ENCODE peak calls at places on chromosomes 1 and 21, in eight cellular contexts. One of them, this sample, is unnamed.

GRCh38 chr1:109933856-109934711 is 23.4 kb downstream of the CSF1 start:
- DNase-seq in central memory CD8-positive, alpha-beta T cell: no peak
- DNase-seq in cardiac fibroblast: peak; percentile 55
- DNase-seq in aorta: no peak
- DNase-seq in neural crest cell: no peak
- DNase-seq in left ventricle myocardium inferior: no peak
- DNase-seq in heart left ventricle: no peak
- DNase-seq in fibroblast of the conjunctiva: no peak
- DNase-seq in this sample: no peak

GRCh38 chr1:58818075-58818474 is 34.2 kb upstream of the JUN start:
- DNase-seq in neural crest cell: no peak
- DNase-seq in heart left ventricle: no peak
- DNase-seq in aorta: no peak
- DNase-seq in left ventricle myocardium inferior: no peak
- DNase-seq in cardiac fibroblast: peak; percentile 86
- DNase-seq in central memory CD8-positive, alpha-beta T cell: no peak
- DNase-seq in fibroblast of the conjunctiva: peak; percentile 62
- DNase-seq in this sample: no peak

GRCh38 chr1:22077728-22078127 is 25.2 kb downstream of the CDC42 start:
- DNase-seq in central memory CD8-positive, alpha-beta T cell: no peak
- DNase-seq in fibroblast of the conjunctiva: no peak
- DNase-seq in cardiac fibroblast: no peak
- DNase-seq in aorta: no peak
- DNase-seq in left ventricle myocardium inferior: no peak
- DNase-seq in heart left ventricle: no peak
- DNase-seq in neural crest cell: no peak
- DNase-seq in this sample: no peak

GRCh38 chr1:121443131-121443530 is 258.4 kb downstream of the SRGAP2C start:
- DNase-seq in left ventricle myocardium inferior: no peak
- DNase-seq in heart left ventricle: no peak
- DNase-seq in fibroblast of the conjunctiva: no peak
- DNase-seq in aorta: no peak
- DNase-seq in central memory CD8-positive, alpha-beta T cell: no peak
- DNase-seq in neural crest cell: no peak
- DNase-seq in cardiac fibroblast: no peak
- DNase-seq in this sample: no peak

GRCh38 chr1:73472810-73473209 is 725.2 kb downstream of the LRRIQ3 start:
- DNase-seq in fibroblast of the conjunctiva: no peak
- DNase-seq in left ventricle myocardium inferior: no peak
- DNase-seq in neural crest cell: no peak
- DNase-seq in central memory CD8-positive, alpha-beta T cell: no peak
- DNase-seq in heart left ventricle: no peak
- DNase-seq in cardiac fibroblast: no peak
- DNase-seq in aorta: no peak
- DNase-seq in this sample: no peak

GRCh38 chr1:207858806-207859205 is 52.1 kb downstream of the CD34 start:
- DNase-seq in neural crest cell: no peak
- DNase-seq in fibroblast of the conjunctiva: no peak
- DNase-seq in aorta: no peak
- DNase-seq in heart left ventricle: no peak
- DNase-seq in central memory CD8-positive, alpha-beta T cell: no peak
- DNase-seq in left ventricle myocardium inferior: no peak
- DNase-seq in cardiac fibroblast: peak; percentile 65
- DNase-seq in this sample: no peak

GRCh38 chr1:38919075-38919474 is 22.6 kb downstream of the RHBDL2 start:
- DNase-seq in aorta: no peak
- DNase-seq in heart left ventricle: no peak
- DNase-seq in fibroblast of the conjunctiva: no peak
- DNase-seq in neural crest cell: no peak
- DNase-seq in cardiac fibroblast: no peak
- DNase-seq in left ventricle myocardium inferior: no peak
- DNase-seq in central memory CD8-positive, alpha-beta T cell: no peak
- DNase-seq in this sample: peak; percentile 72

GRCh38 chr21:45779226-45779625 is 135.7 kb downstream of the PCBP3 start:
- DNase-seq in left ventricle myocardium inferior: no peak
- DNase-seq in central memory CD8-positive, alpha-beta T cell: no peak
- DNase-seq in fibroblast of the conjunctiva: no peak
- DNase-seq in cardiac fibroblast: peak; percentile 73
- DNase-seq in heart left ventricle: no peak
- DNase-seq in neural crest cell: no peak
- DNase-seq in aorta: no peak
- DNase-seq in this sample: no peak

GRCh38 chr1:37399205-37399604 is 75.2 kb upstream of the ZC3H12A start:
- DNase-seq in heart left ventricle: no peak
- DNase-seq in aorta: no peak
- DNase-seq in neural crest cell: no peak
- DNase-seq in left ventricle myocardium inferior: no peak
- DNase-seq in fibroblast of the conjunctiva: no peak
- DNase-seq in cardiac fibroblast: no peak
- DNase-seq in central memory CD8-positive, alpha-beta T cell: no peak
- DNase-seq in this sample: no peak

GRCh38 chr21:42595281-42596187 is 57.9 kb upstream of the PDE9A start:
- DNase-seq in fibroblast of the conjunctiva: no peak
- DNase-seq in cardiac fibroblast: no peak
- DNase-seq in central memory CD8-positive, alpha-beta T cell: no peak
- DNase-seq in left ventricle myocardium inferior: no peak
- DNase-seq in heart left ventricle: no peak
- DNase-seq in aorta: no peak
- DNase-seq in neural crest cell: no peak
- DNase-seq in this sample: no peak

GRCh38 chr1:90104941-90105593 is 110.2 kb downstream of the ZNF326 start:
- DNase-seq in aorta: no peak
- DNase-seq in fibroblast of the conjunctiva: no peak
- DNase-seq in central memory CD8-positive, alpha-beta T cell: no peak
- DNase-seq in heart left ventricle: no peak
- DNase-seq in neural crest cell: no peak
- DNase-seq in left ventricle myocardium inferior: no peak
- DNase-seq in cardiac fibroblast: no peak
- DNase-seq in this sample: peak; percentile 16

GRCh38 chr1:40868051-40868723 is 6.0 kb upstream of the CITED4 start:
- DNase-seq in aorta: no peak
- DNase-seq in fibroblast of the conjunctiva: no peak
- DNase-seq in neural crest cell: no peak
- DNase-seq in cardiac fibroblast: peak; percentile 58
- DNase-seq in heart left ventricle: no peak
- DNase-seq in central memory CD8-positive, alpha-beta T cell: no peak
- DNase-seq in left ventricle myocardium inferior: no peak
- DNase-seq in this sample: no peak

GRCh38 chr1:57632401-57632800 is 208.5 kb upstream of the DAB1 start:
- DNase-seq in left ventricle myocardium inferior: no peak
- DNase-seq in aorta: no peak
- DNase-seq in cardiac fibroblast: peak; percentile 41
- DNase-seq in central memory CD8-positive, alpha-beta T cell: no peak
- DNase-seq in neural crest cell: no peak
- DNase-seq in heart left ventricle: no peak
- DNase-seq in fibroblast of the conjunctiva: no peak
- DNase-seq in this sample: no peak

GRCh38 chr1:160053548-160054365 is 16.2 kb downstream of the KCNJ10 start:
- DNase-seq in heart left ventricle: no peak
- DNase-seq in aorta: no peak
- DNase-seq in neural crest cell: peak; percentile 30
- DNase-seq in fibroblast of the conjunctiva: no peak
- DNase-seq in left ventricle myocardium inferior: no peak
- DNase-seq in cardiac fibroblast: no peak
- DNase-seq in central memory CD8-positive, alpha-beta T cell: no peak
- DNase-seq in this sample: no peak

GRCh38 chr1:79760521-79760920 is 754.0 kb upstream of the ADGRL4 start:
- DNase-seq in left ventricle myocardium inferior: no peak
- DNase-seq in central memory CD8-positive, alpha-beta T cell: no peak
- DNase-seq in neural crest cell: no peak
- DNase-seq in fibroblast of the conjunctiva: no peak
- DNase-seq in aorta: no peak
- DNase-seq in cardiac fibroblast: peak; percentile 81
- DNase-seq in heart left ventricle: no peak
- DNase-seq in this sample: no peak

GRCh38 chr1:77044133-77044849 is 174.9 kb downstream of the PIGK start:
- DNase-seq in left ventricle myocardium inferior: no peak
- DNase-seq in cardiac fibroblast: no peak
- DNase-seq in neural crest cell: no peak
- DNase-seq in fibroblast of the conjunctiva: no peak
- DNase-seq in heart left ventricle: no peak
- DNase-seq in aorta: no peak
- DNase-seq in central memory CD8-positive, alpha-beta T cell: no peak
- DNase-seq in this sample: no peak

GRCh38 chr21:20970691-20971090 is 27.5 kb upstream of the NCAM2 start:
- DNase-seq in heart left ventricle: no peak
- DNase-seq in cardiac fibroblast: no peak
- DNase-seq in aorta: no peak
- DNase-seq in neural crest cell: no peak
- DNase-seq in fibroblast of the conjunctiva: no peak
- DNase-seq in left ventricle myocardium inferior: no peak
- DNase-seq in central memory CD8-positive, alpha-beta T cell: no peak
- DNase-seq in this sample: no peak

GRCh38 chr1:55078470-55078869 is 39.1 kb downstream of the PCSK9 start:
- DNase-seq in left ventricle myocardium inferior: no peak
- DNase-seq in neural crest cell: no peak
- DNase-seq in fibroblast of the conjunctiva: no peak
- DNase-seq in aorta: no peak
- DNase-seq in cardiac fibroblast: no peak
- DNase-seq in heart left ventricle: no peak
- DNase-seq in central memory CD8-positive, alpha-beta T cell: no peak
- DNase-seq in this sample: no peak

GRCh38 chr1:10755977-10756521 is 40.4 kb downstream of the CASZ1 start:
- DNase-seq in neural crest cell: no peak
- DNase-seq in cardiac fibroblast: peak; percentile 50
- DNase-seq in fibroblast of the conjunctiva: no peak
- DNase-seq in left ventricle myocardium inferior: peak; percentile 74
- DNase-seq in aorta: no peak
- DNase-seq in heart left ventricle: peak; percentile 74
- DNase-seq in central memory CD8-positive, alpha-beta T cell: no peak
- DNase-seq in this sample: peak; percentile 45

GRCh38 chr1:2526824-2527552 is 592 bp upstream of the PANK4 start:
- DNase-seq in cardiac fibroblast: peak; percentile 16
- DNase-seq in aorta: peak; percentile 71
- DNase-seq in left ventricle myocardium inferior: peak; percentile 78
- DNase-seq in fibroblast of the conjunctiva: peak; percentile 9
- DNase-seq in central memory CD8-positive, alpha-beta T cell: no peak
- DNase-seq in neural crest cell: no peak
- DNase-seq in heart left ventricle: peak; percentile 63
- DNase-seq in this sample: peak; percentile 69

GRCh38 chr1:46204406-46204742 is 1.2 kb downstream of the LURAP1 start:
- DNase-seq in left ventricle myocardium inferior: no peak
- DNase-seq in fibroblast of the conjunctiva: no peak
- DNase-seq in neural crest cell: no peak
- DNase-seq in heart left ventricle: peak; percentile 33
- DNase-seq in cardiac fibroblast: no peak
- DNase-seq in aorta: peak; percentile 59
- DNase-seq in central memory CD8-positive, alpha-beta T cell: no peak
- DNase-seq in this sample: no peak

GRCh38 chr1:99334991-99335390 is 70.7 kb downstream of the PLPPR4 start:
- DNase-seq in cardiac fibroblast: no peak
- DNase-seq in aorta: no peak
- DNase-seq in neural crest cell: no peak
- DNase-seq in central memory CD8-positive, alpha-beta T cell: no peak
- DNase-seq in fibroblast of the conjunctiva: no peak
- DNase-seq in left ventricle myocardium inferior: no peak
- DNase-seq in heart left ventricle: no peak
- DNase-seq in this sample: no peak

GRCh38 chr1:169550294-169550693 is 36.0 kb downstream of the F5 start:
- DNase-seq in cardiac fibroblast: peak; percentile 69
- DNase-seq in left ventricle myocardium inferior: no peak
- DNase-seq in central memory CD8-positive, alpha-beta T cell: no peak
- DNase-seq in aorta: no peak
- DNase-seq in heart left ventricle: no peak
- DNase-seq in neural crest cell: no peak
- DNase-seq in fibroblast of the conjunctiva: peak; percentile 12
- DNase-seq in this sample: peak; percentile 11

GRCh38 chr1:36956570-36956969 is 77.7 kb downstream of the GRIK3 start:
- DNase-seq in heart left ventricle: no peak
- DNase-seq in neural crest cell: no peak
- DNase-seq in left ventricle myocardium inferior: no peak
- DNase-seq in fibroblast of the conjunctiva: no peak
- DNase-seq in aorta: no peak
- DNase-seq in cardiac fibroblast: no peak
- DNase-seq in central memory CD8-positive, alpha-beta T cell: no peak
- DNase-seq in this sample: no peak

GRCh38 chr1:174022976-174023277 is 770 bp upstream of the RC3H1 start:
- DNase-seq in fibroblast of the conjunctiva: no peak
- DNase-seq in aorta: no peak
- DNase-seq in neural crest cell: no peak
- DNase-seq in heart left ventricle: no peak
- DNase-seq in central memory CD8-positive, alpha-beta T cell: no peak
- DNase-seq in cardiac fibroblast: no peak
- DNase-seq in left ventricle myocardium inferior: no peak
- DNase-seq in this sample: no peak

GRCh38 chr1:92277105-92277504 is 21.7 kb downstream of the GLMN start:
- DNase-seq in cardiac fibroblast: peak; percentile 16
- DNase-seq in aorta: no peak
- DNase-seq in neural crest cell: no peak
- DNase-seq in left ventricle myocardium inferior: no peak
- DNase-seq in heart left ventricle: no peak
- DNase-seq in fibroblast of the conjunctiva: no peak
- DNase-seq in central memory CD8-positive, alpha-beta T cell: no peak
- DNase-seq in this sample: no peak

GRCh38 chr1:16029288-16029687 is 7.5 kb downstream of the CLCNKA start:
- DNase-seq in left ventricle myocardium inferior: no peak
- DNase-seq in cardiac fibroblast: no peak
- DNase-seq in central memory CD8-positive, alpha-beta T cell: no peak
- DNase-seq in fibroblast of the conjunctiva: no peak
- DNase-seq in aorta: no peak
- DNase-seq in neural crest cell: no peak
- DNase-seq in heart left ventricle: no peak
- DNase-seq in this sample: no peak

GRCh38 chr1:163068716-163069115 is 445 bp upstream of the RGS4 start:
- DNase-seq in heart left ventricle: no peak
- DNase-seq in cardiac fibroblast: peak; percentile 79
- DNase-seq in left ventricle myocardium inferior: no peak
- DNase-seq in aorta: no peak
- DNase-seq in central memory CD8-positive, alpha-beta T cell: no peak
- DNase-seq in fibroblast of the conjunctiva: no peak
- DNase-seq in neural crest cell: no peak
- DNase-seq in this sample: no peak

GRCh38 chr1:204751883-204752687 is 66.5 kb upstream of the LRRN2 start:
- DNase-seq in neural crest cell: peak; percentile 21
- DNase-seq in cardiac fibroblast: no peak
- DNase-seq in heart left ventricle: no peak
- DNase-seq in left ventricle myocardium inferior: no peak
- DNase-seq in central memory CD8-positive, alpha-beta T cell: no peak
- DNase-seq in aorta: no peak
- DNase-seq in fibroblast of the conjunctiva: no peak
- DNase-seq in this sample: no peak

GRCh38 chr21:28375708-28376385 is 616.8 kb downstream of the LTN1 start:
- DNase-seq in fibroblast of the conjunctiva: peak; percentile 14
- DNase-seq in aorta: no peak
- DNase-seq in central memory CD8-positive, alpha-beta T cell: no peak
- DNase-seq in left ventricle myocardium inferior: no peak
- DNase-seq in neural crest cell: no peak
- DNase-seq in cardiac fibroblast: peak; percentile 54
- DNase-seq in heart left ventricle: no peak
- DNase-seq in this sample: no peak

GRCh38 chr1:227316456-227316855 is 1.8 kb downstream of the CDC42BPA start:
- DNase-seq in fibroblast of the conjunctiva: no peak
- DNase-seq in neural crest cell: no peak
- DNase-seq in aorta: no peak
- DNase-seq in left ventricle myocardium inferior: no peak
- DNase-seq in heart left ventricle: no peak
- DNase-seq in central memory CD8-positive, alpha-beta T cell: no peak
- DNase-seq in cardiac fibroblast: no peak
- DNase-seq in this sample: no peak

This sample was measured in SK-N-DZ.